ENCODE peak calls at places on chromosomes 3 and 15, in ten cellular contexts. I is activated CD4-positive, alpha-beta T cell treated with anti-CD3 and anti-CD28 coated beads, Interleukin-2, amount 10 ng/mL, durations not matched to agents 7 days and 5 days; X is GM23338; Q is ACHN; Z is stimulated activated CD4-positive, alpha-beta T cell treated with anti-CD3 and anti-CD28 coated beads, TNF-alpha, amount 100 ng/mL, for 1 hour; V is cardiac muscle cell; A is mesothelial cell of epicardium; W is fibroblast of lung; F is nephron progenitor cell; J is SJSA1. T is an unnamed sample.

GRCh38 chr3:43287514-43287913 is 1.2 kb downstream of the SNRK start:
- DNase-seq in I (no peak), X (peak), Q (no peak), Z (no peak), V (no peak), A (no peak), W (peak), F (no peak), J (no peak), T (no peak)

GRCh38 chr3:26106119-26106690 is 316.3 kb downstream of the OXSM start:
- DNase-seq in I (no peak), X (no peak), Q (no peak), Z (no peak), V (no peak), A (no peak), W (no peak), F (no peak), J (no peak), T (no peak)

GRCh38 chr3:9238727-9239295 is 10.6 kb downstream of the SRGAP3 start:
- DNase-seq in I (no peak), X (no peak), Q (no peak), Z (no peak), V (no peak), A (no peak), W (no peak), F (no peak), J (no peak), T (no peak)

GRCh38 chr3:130470132-130470531 is 46.8 kb upstream of the COL6A6 start:
- DNase-seq in I (no peak), X (no peak), Q (no peak), Z (no peak), V (no peak), A (peak), W (no peak), F (no peak), J (no peak), T (no peak)

GRCh38 chr3:51397389-51397788 is 6.3 kb downstream of the RBM15B start:
- DNase-seq in I (no peak), X (no peak), Q (no peak), Z (no peak), V (no peak), A (no peak), W (no peak), F (no peak), J (no peak), T (no peak)

GRCh38 chr15:44034933-44035624 is 160.0 kb downstream of the FRMD5 start:
- DNase-seq in I (no peak), X (no peak), Q (peak), Z (no peak), V (no peak), A (no peak), W (peak), F (no peak), J (no peak), T (no peak)

GRCh38 chr15:37907136-37907535 is 27.3 kb upstream of the TMCO5A start:
- DNase-seq in I (no peak), X (no peak), Q (peak), Z (no peak), V (no peak), A (no peak), W (peak), F (no peak), J (peak), T (no peak)

GRCh38 chr3:66270726-66271125 is 49.9 kb downstream of the SLC25A26 start:
- DNase-seq in I (no peak), X (no peak), Q (no peak), Z (no peak), V (no peak), A (no peak), W (no peak), F (no peak), J (peak), T (no peak)

GRCh38 chr3:122777563-122777962 is 16.1 kb downstream of the HSPBAP1 start:
- DNase-seq in I (no peak), X (peak), Q (no peak), Z (no peak), V (no peak), A (no peak), W (no peak), F (no peak), J (no peak), T (no peak)

GRCh38 chr15:70375006-70375409 is 277.3 kb upstream of the TLE3 start:
- DNase-seq in I (no peak), X (no peak), Q (peak), Z (no peak), V (no peak), A (peak), W (peak), F (no peak), J (no peak), T (no peak)

GRCh38 chr3:129558772-129559564 is 16.0 kb downstream of the H1-8 start:
- DNase-seq in I (no peak), X (no peak), Q (peak), Z (no peak), V (no peak), A (no peak), W (peak), F (no peak), J (peak), T (no peak)

GRCh38 chr15:81163961-81164800 is 30.1 kb downstream of the CFAP161 start:
- DNase-seq in I (no peak), X (no peak), Q (no peak), Z (no peak), V (no peak), A (no peak), W (peak), F (no peak), J (peak), T (no peak)

GRCh38 chr15:60774829-60775228 is 295.9 kb upstream of the ICE2 start:
- DNase-seq in I (no peak), X (no peak), Q (no peak), Z (no peak), V (no peak), A (no peak), W (no peak), F (no peak), J (no peak), T (no peak)

GRCh38 chr3:189974372-189974771 is 146.3 kb downstream of the P3H2 start:
- DNase-seq in I (no peak), X (no peak), Q (no peak), Z (no peak), V (no peak), A (no peak), W (no peak), F (no peak), J (no peak), T (no peak)

GRCh38 chr15:32803631-32804030 is 85.8 kb downstream of the GREM1 start:
- DNase-seq in I (no peak), X (no peak), Q (no peak), Z (no peak), V (no peak), A (no peak), W (peak), F (no peak), J (no peak), T (no peak)

GRCh38 chr3:161890147-161890625 is 393.6 kb downstream of the OTOL1 start:
- DNase-seq in I (no peak), X (no peak), Q (peak), Z (no peak), V (no peak), A (no peak), W (peak), F (peak), J (no peak), T (no peak)

GRCh38 chr15:80584561-80584964 is 110.5 kb upstream of the ABHD17C start:
- DNase-seq in I (no peak), X (no peak), Q (no peak), Z (no peak), V (no peak), A (no peak), W (no peak), F (no peak), J (no peak), T (no peak)

GRCh38 chr15:69576948-69577351 is 124.3 kb downstream of the RPLP1 start:
- DNase-seq in I (peak), X (no peak), Q (no peak), Z (no peak), V (no peak), A (no peak), W (no peak), F (no peak), J (no peak), T (no peak)

GRCh38 chr3:31377045-31377642 is 155.6 kb upstream of the STT3B start:
- DNase-seq in I (peak), X (no peak), Q (peak), Z (peak), V (no peak), A (no peak), W (peak), F (no peak), J (peak), T (no peak)

GRCh38 chr15:38565287-38565670 is 665 bp upstream of the RASGRP1 start:
- DNase-seq in I (no peak), X (no peak), Q (no peak), Z (no peak), V (no peak), A (no peak), W (no peak), F (no peak), J (no peak), T (no peak)

GRCh38 chr15:97929456-97930229 is 30.9 kb upstream of the ARRDC4 start:
- DNase-seq in I (no peak), X (no peak), Q (no peak), Z (no peak), V (no peak), A (no peak), W (no peak), F (no peak), J (no peak), T (no peak)

GRCh38 chr15:77528968-77529319 is 103.8 kb downstream of the LINGO1 start:
- DNase-seq in I (no peak), X (no peak), Q (no peak), Z (no peak), V (peak), A (no peak), W (no peak), F (no peak), J (no peak), T (no peak)

GRCh38 chr15:93028111-93028631 is 60.8 kb downstream of the RGMA start:
- DNase-seq in I (no peak), X (no peak), Q (no peak), Z (no peak), V (no peak), A (no peak), W (no peak), F (no peak), J (no peak), T (no peak)

GRCh38 chr3:25572919-25573385 is 91.8 kb downstream of the TOP2B start:
- DNase-seq in I (no peak), X (no peak), Q (no peak), Z (no peak), V (no peak), A (no peak), W (peak), F (no peak), J (peak), T (no peak)